ENCODE peak calls at places on chromosome 3, in ten cellular contexts. A, H, W, U, N, P, Z, O, K and X are unnamed samples.

GRCh38 chr3:8371085-8371551 is 130.5 kb upstream of the LMCD1 start:
- DNase-seq in A (no peak), H (no peak), W (no peak), U (no peak), N (no peak), P (no peak), Z (no peak), O (no peak), K (no peak), X (no peak)

GRCh38 chr3:17494117-17494809 is 248.2 kb downstream of the TBC1D5 start:
- DNase-seq in A (no peak), H (no peak), W (no peak), U (no peak), N (no peak), P (no peak), Z (no peak), O (no peak), K (peak), X (no peak)

GRCh38 chr3:195219351-195220045 is 51.5 kb downstream of the XXYLT1 start:
- DNase-seq in A (no peak), H (peak), W (no peak), U (no peak), N (no peak), P (no peak), Z (no peak), O (no peak), K (no peak), X (no peak)

GRCh38 chr3:6915898-6916297 is 55.0 kb downstream of the GRM7 start:
- DNase-seq in A (no peak), H (no peak), W (no peak), U (no peak), N (no peak), P (no peak), Z (no peak), O (no peak), K (no peak), X (no peak)

GRCh38 chr3:52090131-52090548 is 33.8 kb upstream of the DUSP7 start:
- DNase-seq in A (no peak), H (no peak), W (peak), U (no peak), N (no peak), P (no peak), Z (peak), O (no peak), K (no peak), X (no peak)

GRCh38 chr3:177764377-177764912 is 567.2 kb upstream of the TBL1XR1 start:
- DNase-seq in A (no peak), H (no peak), W (peak), U (no peak), N (no peak), P (no peak), Z (no peak), O (no peak), K (no peak), X (no peak)

GRCh38 chr3:44240061-44240460 is 1.6 kb upstream of the TOPAZ1 start:
- DNase-seq in A (no peak), H (no peak), W (no peak), U (no peak), N (no peak), P (no peak), Z (no peak), O (no peak), K (no peak), X (no peak)

GRCh38 chr3:159761377-159761776 is 227.3 kb upstream of the IL12A start:
- DNase-seq in A (no peak), H (no peak), W (peak), U (no peak), N (no peak), P (no peak), Z (peak), O (no peak), K (no peak), X (no peak)

GRCh38 chr3:18087963-18088362 is 337.2 kb downstream of the SATB1 start:
- DNase-seq in A (no peak), H (no peak), W (no peak), U (no peak), N (no peak), P (no peak), Z (no peak), O (no peak), K (no peak), X (no peak)

GRCh38 chr3:57675530-57675929 is 17.3 kb downstream of the DENND6A start:
- DNase-seq in A (no peak), H (no peak), W (no peak), U (no peak), N (no peak), P (no peak), Z (peak), O (no peak), K (no peak), X (no peak)

GRCh38 chr3:11204697-11205397 is 50.6 kb downstream of the HRH1 start:
- DNase-seq in A (no peak), H (no peak), W (no peak), U (no peak), N (no peak), P (no peak), Z (no peak), O (no peak), K (no peak), X (no peak)

GRCh38 chr3:64224826-64225606 is at the start of gene PRICKLE2:
- DNase-seq in A (no peak), H (peak), W (peak), U (peak), N (no peak), P (no peak), Z (peak), O (no peak), K (no peak), X (no peak)

GRCh38 chr3:44074181-44074580 is 167.5 kb upstream of the TOPAZ1 start:
- DNase-seq in A (no peak), H (peak), W (no peak), U (no peak), N (no peak), P (no peak), Z (no peak), O (no peak), K (no peak), X (no peak)

GRCh38 chr3:125351814-125352456 is 23.2 kb downstream of the ZNF148 start:
- DNase-seq in A (no peak), H (no peak), W (no peak), U (no peak), N (no peak), P (no peak), Z (no peak), O (no peak), K (no peak), X (no peak)

GRCh38 chr3:156802827-156803606 is 23.1 kb upstream of the LEKR1 start:
- DNase-seq in A (no peak), H (no peak), W (no peak), U (no peak), N (no peak), P (no peak), Z (no peak), O (no peak), K (no peak), X (no peak)

GRCh38 chr3:134373278-134373941 is 837 bp downstream of the AMOTL2 start:
- DNase-seq in A (no peak), H (peak), W (peak), U (peak), N (peak), P (no peak), Z (peak), O (no peak), K (peak), X (no peak)

GRCh38 chr3:192481638-192482037 is 245.7 kb downstream of the FGF12 start:
- DNase-seq in A (no peak), H (no peak), W (no peak), U (no peak), N (no peak), P (no peak), Z (no peak), O (no peak), K (no peak), X (no peak)

GRCh38 chr3:22506871-22507270 is 696.3 kb upstream of the UBE2E2 start:
- DNase-seq in A (no peak), H (no peak), W (no peak), U (no peak), N (no peak), P (no peak), Z (no peak), O (no peak), K (no peak), X (no peak)

GRCh38 chr3:150035910-150036661 is 65.4 kb upstream of the PFN2 start:
- DNase-seq in A (no peak), H (peak), W (no peak), U (no peak), N (no peak), P (no peak), Z (no peak), O (no peak), K (no peak), X (no peak)

GRCh38 chr3:72329354-72329753 is 518.9 kb downstream of the SHQ1 start:
- DNase-seq in A (no peak), H (no peak), W (peak), U (no peak), N (no peak), P (no peak), Z (no peak), O (no peak), K (no peak), X (no peak)

GRCh38 chr3:45635475-45636256 is 41.1 kb downstream of the LIMD1 start:
- DNase-seq in A (no peak), H (no peak), W (no peak), U (no peak), N (no peak), P (no peak), Z (peak), O (no peak), K (no peak), X (no peak)

GRCh38 chr3:48662753-48663488 is at the start of gene CELSR3:
- DNase-seq in A (peak), H (peak), W (peak), U (peak), N (peak), P (peak), Z (peak), O (no peak), K (peak), X (peak)

GRCh38 chr3:100225883-100226282 is 34.9 kb upstream of the TBC1D23 start:
- DNase-seq in A (no peak), H (no peak), W (no peak), U (no peak), N (no peak), P (no peak), Z (no peak), O (no peak), K (no peak), X (no peak)

GRCh38 chr3:16945330-16945729 is 60.6 kb downstream of the PLCL2 start:
- DNase-seq in A (no peak), H (no peak), W (no peak), U (no peak), N (no peak), P (no peak), Z (no peak), O (no peak), K (no peak), X (no peak)

GRCh38 chr3:165874663-165875489 is 37.7 kb upstream of the BCHE start:
- DNase-seq in A (no peak), H (no peak), W (no peak), U (no peak), N (no peak), P (no peak), Z (no peak), O (no peak), K (no peak), X (no peak)

GRCh38 chr3:32817561-32818430 is at the start of gene TRIM71:
- DNase-seq in A (peak), H (no peak), W (no peak), U (no peak), N (peak), P (peak), Z (no peak), O (no peak), K (no peak), X (no peak)

GRCh38 chr3:71491141-71491752 is 92.3 kb downstream of the FOXP1 start:
- DNase-seq in A (no peak), H (no peak), W (no peak), U (no peak), N (no peak), P (no peak), Z (peak), O (no peak), K (no peak), X (no peak)

GRCh38 chr3:138065939-138066338 is 49.5 kb downstream of the DZIP1L start:
- DNase-seq in A (peak), H (no peak), W (no peak), U (no peak), N (no peak), P (no peak), Z (no peak), O (no peak), K (no peak), X (no peak)